ENCODE peak calls at places on chromosome 15, in four cellular contexts. C is GM12865, P is frontal cortex, G is glutamatergic neuron. V is an unnamed sample.

GRCh38 chr15:77571181-77571580 is 61.5 kb downstream of the LINGO1 start:
- DNase-seq in P (no peak), C (no peak), G (no peak), V (no peak)

GRCh38 chr15:66231421-66232266 is 21.9 kb downstream of the MEGF11 start:
- DNase-seq in P (no peak), C (no peak), G (no peak), V (peak)

GRCh38 chr15:44102675-44103254 is 92.3 kb downstream of the FRMD5 start:
- DNase-seq in C (no peak), P (peak), G (no peak), V (peak)

GRCh38 chr15:89486726-89487050 is 9.7 kb downstream of the RHCG start:
- DNase-seq in C (peak), G (no peak), P (no peak), V (no peak)

GRCh38 chr15:51884517-51885236 is 55.2 kb downstream of the TMOD3 start:
- DNase-seq in P (no peak), C (no peak), G (no peak), V (peak)

GRCh38 chr15:35674873-35675781 is 129.2 kb upstream of the DPH6 start:
- DNase-seq in G (no peak), C (peak), P (no peak), V (peak)

GRCh38 chr15:44541282-44541958 is 4.5 kb downstream of the EIF3J start:
- DNase-seq in P (no peak), C (no peak), G (no peak), V (no peak)

GRCh38 chr15:79168922-79169322 is 78.3 kb upstream of the RASGRF1 start:
- DNase-seq in C (no peak), G (peak), P (peak), V (peak)

GRCh38 chr15:28093761-28094535 is 5.2 kb downstream of the OCA2 start:
- DNase-seq in P (no peak), C (no peak), G (no peak), V (no peak)

GRCh38 chr15:84921121-84921520 is 36.7 kb downstream of the SLC28A1 start:
- DNase-seq in C (no peak), P (no peak), G (no peak), V (no peak)

GRCh38 chr15:92687183-92687582 is 31.6 kb upstream of the FAM174B start:
- DNase-seq in P (no peak), G (no peak), C (no peak), V (no peak)

GRCh38 chr15:88653200-88654064 is 14.6 kb downstream of the ISG20 start:
- DNase-seq in G (no peak), C (peak), P (no peak), V (no peak)

GRCh38 chr15:49225572-49226281 is 55.7 kb downstream of the GALK2 start:
- DNase-seq in C (no peak), P (no peak), G (peak), V (peak)